ENCODE peak calls at places on chromosomes 5 and 9, in five cellular contexts. One of them, this sample, is unnamed.

GRCh38 chr9:112348257-112348992 is 15.0 kb upstream of the PTBP3 start:
- DNase-seq in aorta: peak; percentile 91
- DNase-seq in MM.1S: peak; percentile 87
- DNase-seq in spleen: peak; percentile 88
- DNase-seq in gastrocnemius medialis: peak; percentile 61
- DNase-seq in this sample: no peak

GRCh38 chr9:92312887-92313623 is 12.1 kb downstream of the NOL8 start:
- DNase-seq in aorta: no peak
- DNase-seq in MM.1S: no peak
- DNase-seq in spleen: no peak
- DNase-seq in gastrocnemius medialis: no peak
- DNase-seq in this sample: no peak

GRCh38 chr9:107090218-107090617 is 192.9 kb upstream of the RAD23B start:
- DNase-seq in aorta: no peak
- DNase-seq in MM.1S: no peak
- DNase-seq in spleen: no peak
- DNase-seq in gastrocnemius medialis: no peak
- DNase-seq in this sample: no peak

GRCh38 chr5:134314443-134314842 is 52.5 kb downstream of the CDKL3 start:
- DNase-seq in aorta: no peak
- DNase-seq in MM.1S: no peak
- DNase-seq in spleen: no peak
- DNase-seq in gastrocnemius medialis: no peak
- DNase-seq in this sample: no peak

GRCh38 chr5:101102506-101102905 is 199.4 kb upstream of the ST8SIA4 start:
- DNase-seq in aorta: no peak
- DNase-seq in MM.1S: no peak
- DNase-seq in spleen: no peak
- DNase-seq in gastrocnemius medialis: no peak
- DNase-seq in this sample: no peak

GRCh38 chr5:129048509-129048908 is 46.0 kb upstream of the ISOC1 start:
- DNase-seq in aorta: no peak
- DNase-seq in MM.1S: no peak
- DNase-seq in spleen: no peak
- DNase-seq in gastrocnemius medialis: no peak
- DNase-seq in this sample: no peak

GRCh38 chr5:151107738-151108520 is 27.1 kb upstream of the TNIP1 start:
- DNase-seq in aorta: peak; percentile 72
- DNase-seq in MM.1S: no peak
- DNase-seq in spleen: peak; percentile 41
- DNase-seq in gastrocnemius medialis: peak; percentile 55
- DNase-seq in this sample: no peak

GRCh38 chr5:124590686-124591085 is 155.8 kb downstream of the ZNF608 start:
- DNase-seq in aorta: no peak
- DNase-seq in MM.1S: no peak
- DNase-seq in spleen: no peak
- DNase-seq in gastrocnemius medialis: no peak
- DNase-seq in this sample: no peak

GRCh38 chr5:55438931-55439477 is 95.8 kb downstream of the PLPP1 start:
- DNase-seq in aorta: peak; percentile 55
- DNase-seq in MM.1S: no peak
- DNase-seq in spleen: no peak
- DNase-seq in gastrocnemius medialis: peak; percentile 68
- DNase-seq in this sample: no peak

GRCh38 chr9:2718001-2718697 is 839 bp downstream of the KCNV2 start:
- DNase-seq in aorta: no peak
- DNase-seq in MM.1S: no peak
- DNase-seq in spleen: peak; percentile 71
- DNase-seq in gastrocnemius medialis: no peak
- DNase-seq in this sample: peak; percentile 49

GRCh38 chr5:142540774-142541466 is 145.0 kb downstream of the FGF1 start:
- DNase-seq in aorta: no peak
- DNase-seq in MM.1S: no peak
- DNase-seq in spleen: no peak
- DNase-seq in gastrocnemius medialis: peak; percentile 66
- DNase-seq in this sample: no peak

GRCh38 chr5:24162343-24162742 is 482.4 kb downstream of the CDH10 start:
- DNase-seq in aorta: no peak
- DNase-seq in MM.1S: no peak
- DNase-seq in spleen: no peak
- DNase-seq in gastrocnemius medialis: no peak
- DNase-seq in this sample: no peak

GRCh38 chr9:35696520-35697215 is 6.9 kb upstream of the TPM2 start:
- DNase-seq in aorta: peak; percentile 63
- DNase-seq in MM.1S: peak; percentile 51
- DNase-seq in spleen: peak; percentile 84
- DNase-seq in gastrocnemius medialis: peak; percentile 62
- DNase-seq in this sample: no peak

DNA sequence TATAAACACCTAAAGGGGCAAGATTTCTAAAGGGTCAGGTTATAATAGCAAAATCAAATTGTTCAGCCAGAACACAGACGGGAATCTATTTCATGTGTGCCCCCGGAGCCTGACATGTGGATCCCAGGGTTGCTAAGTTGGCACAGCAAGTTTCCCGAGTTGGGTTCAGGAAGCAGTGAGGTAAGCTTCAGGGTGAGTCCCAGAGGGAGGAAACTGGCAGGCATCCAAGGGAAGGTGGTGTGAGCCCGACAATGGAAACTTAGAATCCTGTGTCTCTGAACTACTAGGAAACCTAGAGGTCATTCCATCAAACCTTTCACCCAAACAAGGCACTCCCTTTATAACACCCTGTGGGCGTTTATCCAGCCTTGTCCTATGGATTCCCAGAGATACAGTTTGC is 98.4 kb downstream of the ADRB2 start:
- DNase-seq in aorta: no peak
- DNase-seq in MM.1S: no peak
- DNase-seq in spleen: no peak
- DNase-seq in gastrocnemius medialis: no peak
- DNase-seq in this sample: peak; percentile 75
- H3K27ac ChIP-seq in aorta: no peak overlapping the region
- H3K27ac ChIP-seq in MM.1S: no peak overlapping the region
- H3K27ac ChIP-seq in spleen: no peak overlapping the region
- H3K27ac ChIP-seq in gastrocnemius medialis: no peak overlapping the region
- H3K27ac ChIP-seq in this sample: no peak overlapping the region

DNA sequence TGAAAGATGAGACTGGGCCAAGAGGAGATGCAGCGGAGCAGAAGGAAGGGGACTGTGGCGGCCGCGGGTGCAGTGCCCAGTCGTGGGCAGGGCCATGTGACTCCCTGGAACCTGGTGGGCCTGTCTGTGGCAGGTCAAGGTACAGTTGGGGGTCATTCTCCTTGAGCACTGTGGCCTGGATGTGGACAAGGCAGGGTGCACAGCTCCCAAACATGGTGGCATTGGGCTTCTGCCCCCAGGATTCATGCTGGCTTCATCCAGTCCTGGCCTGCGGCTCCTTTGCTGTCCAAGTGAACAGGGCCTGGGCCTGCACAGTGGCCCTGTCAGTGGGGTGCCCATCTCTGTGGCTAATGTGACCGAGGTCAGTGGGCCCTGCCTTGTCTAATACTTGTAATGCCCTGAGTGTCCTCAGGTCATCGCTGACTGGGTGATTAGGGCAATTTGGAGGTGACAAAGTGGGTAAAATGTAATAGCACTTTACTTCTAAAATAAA is 39.9 kb downstream of the CEP72 start:
- DNase-seq in aorta: peak; percentile 29
- DNase-seq in MM.1S: no peak
- DNase-seq in spleen: no peak
- DNase-seq in gastrocnemius medialis: no peak
- DNase-seq in this sample: no peak
- H3K36me3 ChIP-seq in aorta: no peaks in the 10 kb centered on the region
- H3K36me3 ChIP-seq in MM.1S: peaks cover 8% of the 10 kb centered on the region
- H3K36me3 ChIP-seq in spleen: no peaks in the 10 kb centered on the region
- H3K36me3 ChIP-seq in gastrocnemius medialis: no peaks in the 10 kb centered on the region
- H3K36me3 ChIP-seq in this sample: peaks cover 50% of the 10 kb centered on the region

DNA sequence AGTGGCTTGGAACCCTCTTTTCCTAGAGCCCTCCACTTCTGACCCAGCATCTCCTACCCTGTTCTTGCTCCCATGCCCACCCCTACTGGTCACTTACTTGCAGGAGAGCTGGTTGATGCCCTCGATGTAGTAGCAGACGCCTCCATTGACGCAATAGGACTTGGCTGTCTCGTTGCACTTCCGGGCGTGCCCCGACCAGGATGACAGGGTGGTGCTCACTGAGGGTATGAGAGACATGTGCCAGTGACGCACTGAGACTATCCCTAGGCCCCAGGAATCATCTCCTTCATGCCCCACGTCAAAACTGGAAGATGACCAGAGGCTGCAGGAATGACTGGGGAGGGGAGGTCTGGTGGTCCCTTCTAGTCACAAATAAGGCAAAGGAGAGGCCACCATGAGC is 76.0 kb downstream of the PSD2 start:
- DNase-seq in aorta: no peak
- DNase-seq in MM.1S: no peak
- DNase-seq in spleen: no peak
- DNase-seq in gastrocnemius medialis: no peak
- DNase-seq in this sample: no peak
- H3K27me3 ChIP-seq in aorta: no peaks in the 10 kb centered on the region
- H3K27me3 ChIP-seq in MM.1S: no peaks in the 10 kb centered on the region
- H3K27me3 ChIP-seq in spleen: no peaks in the 10 kb centered on the region
- H3K27me3 ChIP-seq in gastrocnemius medialis: no peaks in the 10 kb centered on the region
- H3K27me3 ChIP-seq in this sample: no peaks in the 10 kb centered on the region

GRCh38 chr9:98168153-98168780 is 24.2 kb downstream of the CORO2A start:
- DNase-seq in aorta: no peak
- DNase-seq in MM.1S: no peak
- DNase-seq in spleen: peak; percentile 25
- DNase-seq in gastrocnemius medialis: no peak
- DNase-seq in this sample: no peak
- H3K27ac ChIP-seq in aorta: no peak overlapping the region
- H3K27ac ChIP-seq in MM.1S: no peak overlapping the region
- H3K27ac ChIP-seq in spleen: peak overlapping the region; percentile 53
- H3K27ac ChIP-seq in gastrocnemius medialis: no peak overlapping the region
- H3K27ac ChIP-seq in this sample: peak overlapping the region; percentile 84

GRCh38 chr5:135339623-135340022 is 59.4 kb downstream of the MACROH2A1 start:
- DNase-seq in aorta: no peak
- DNase-seq in MM.1S: no peak
- DNase-seq in spleen: no peak
- DNase-seq in gastrocnemius medialis: no peak
- DNase-seq in this sample: peak; percentile 20

GRCh38 chr5:135333737-135334515 is 65.1 kb downstream of the MACROH2A1 start:
- DNase-seq in aorta: no peak
- DNase-seq in MM.1S: no peak
- DNase-seq in spleen: no peak
- DNase-seq in gastrocnemius medialis: no peak
- DNase-seq in this sample: no peak

GRCh38 chr5:135335031-135335828 is 63.8 kb downstream of the MACROH2A1 start:
- DNase-seq in aorta: no peak
- DNase-seq in MM.1S: no peak
- DNase-seq in spleen: no peak
- DNase-seq in gastrocnemius medialis: no peak
- DNase-seq in this sample: no peak

GRCh38 chr5:135339189-135339588 is 59.8 kb downstream of the MACROH2A1 start:
- DNase-seq in aorta: no peak
- DNase-seq in MM.1S: no peak
- DNase-seq in spleen: no peak
- DNase-seq in gastrocnemius medialis: no peak
- DNase-seq in this sample: peak; percentile 42

DNA sequence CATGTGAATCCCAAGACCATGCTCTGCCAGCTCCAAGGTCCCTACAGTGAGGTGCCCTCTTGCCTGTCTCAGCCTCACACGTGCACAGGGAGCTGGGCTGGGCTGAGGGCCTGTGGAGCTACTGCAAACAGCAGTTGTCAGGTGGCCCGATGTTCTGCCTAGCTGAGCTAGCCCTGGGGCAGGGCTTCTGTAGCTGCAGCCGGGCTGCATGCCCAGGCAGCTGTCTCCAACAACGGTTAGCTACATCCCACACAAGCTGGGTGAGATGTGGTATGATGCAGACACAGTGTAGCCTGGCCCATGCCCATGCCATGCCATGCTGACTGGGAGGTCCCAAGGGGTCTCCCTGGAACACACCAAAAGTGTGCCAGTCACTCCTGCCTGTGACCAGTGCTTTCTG is 62.0 kb downstream of the MACROH2A1 start:
- DNase-seq in aorta: no peak
- DNase-seq in MM.1S: no peak
- DNase-seq in spleen: peak; percentile 24
- DNase-seq in gastrocnemius medialis: no peak
- DNase-seq in this sample: no peak
- H3K36me3 ChIP-seq in aorta: no peaks in the 10 kb centered on the region
- H3K36me3 ChIP-seq in MM.1S: peaks cover 14% of the 10 kb centered on the region
- H3K36me3 ChIP-seq in spleen: peaks cover 5% of the 10 kb centered on the region
- H3K36me3 ChIP-seq in gastrocnemius medialis: no peaks in the 10 kb centered on the region
- H3K36me3 ChIP-seq in this sample: peaks cover 67% of the 10 kb centered on the region

DNA sequence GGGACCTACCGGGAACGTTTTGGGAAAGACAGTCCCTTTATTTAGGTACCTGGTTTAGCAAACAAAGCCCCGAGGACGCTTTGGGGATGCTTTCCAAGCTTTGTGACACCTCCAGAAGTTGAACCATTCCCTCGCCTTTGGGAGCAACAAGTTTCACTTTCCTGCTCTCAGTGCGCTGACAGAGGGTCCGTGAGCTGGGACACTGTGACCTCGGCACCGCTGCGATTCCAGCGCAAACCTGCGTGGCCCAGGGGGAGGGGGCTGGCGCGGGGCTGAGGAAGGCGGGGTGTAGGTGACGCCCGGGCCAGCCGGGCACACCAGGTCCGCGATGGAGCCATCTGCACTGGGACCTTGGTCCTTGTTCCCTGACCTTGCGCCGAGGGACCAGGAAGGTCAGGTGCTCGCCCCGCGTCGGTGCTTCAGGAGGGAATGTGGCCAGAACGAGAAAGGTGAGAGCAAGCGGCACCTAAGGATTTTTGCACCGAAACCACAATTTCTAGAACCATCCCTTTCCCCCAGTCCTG is 724 bp upstream of the NPR3 start:
- DNase-seq in aorta: peak; percentile 64
- DNase-seq in MM.1S: no peak
- DNase-seq in spleen: no peak
- DNase-seq in gastrocnemius medialis: no peak
- DNase-seq in this sample: peak; percentile 66
- H3K27me3 ChIP-seq in aorta: no peaks in the 10 kb centered on the region
- H3K27me3 ChIP-seq in MM.1S: no peaks in the 10 kb centered on the region
- H3K27me3 ChIP-seq in spleen: no peaks in the 10 kb centered on the region
- H3K27me3 ChIP-seq in gastrocnemius medialis: peaks cover 13% of the 10 kb centered on the region
- H3K27me3 ChIP-seq in this sample: peaks cover 26% of the 10 kb centered on the region

GRCh38 chr9:122463828-122464632 is 13.7 kb downstream of the OR1J1 start:
- DNase-seq in aorta: no peak
- DNase-seq in MM.1S: peak; percentile 81
- DNase-seq in spleen: no peak
- DNase-seq in gastrocnemius medialis: no peak
- DNase-seq in this sample: no peak

GRCh38 chr9:122468735-122469134 is 9.0 kb downstream of the OR1J1 start:
- DNase-seq in aorta: no peak
- DNase-seq in MM.1S: no peak
- DNase-seq in spleen: no peak
- DNase-seq in gastrocnemius medialis: no peak
- DNase-seq in this sample: no peak

GRCh38 chr9:122464633-122465567 is 12.8 kb downstream of the OR1J1 start:
- DNase-seq in aorta: peak; percentile 78
- DNase-seq in MM.1S: peak; percentile 89
- DNase-seq in spleen: peak; percentile 80
- DNase-seq in gastrocnemius medialis: peak; percentile 52
- DNase-seq in this sample: no peak
- H3K27ac ChIP-seq in aorta: no peak overlapping the region
- H3K27ac ChIP-seq in MM.1S: peak overlapping the region; percentile 55
- H3K27ac ChIP-seq in spleen: peak overlapping the region; percentile 76
- H3K27ac ChIP-seq in gastrocnemius medialis: no peak overlapping the region
- H3K27ac ChIP-seq in this sample: no peak overlapping the region

GRCh38 chr5:1510631-1511030 is 13.1 kb downstream of the LPCAT1 start:
- DNase-seq in aorta: peak; percentile 40
- DNase-seq in MM.1S: no peak
- DNase-seq in spleen: peak; percentile 76
- DNase-seq in gastrocnemius medialis: peak; percentile 4
- DNase-seq in this sample: peak; percentile 77
- H3K36me3 ChIP-seq in aorta: no peaks in the 10 kb centered on the region
- H3K36me3 ChIP-seq in MM.1S: peaks cover 6% of the 10 kb centered on the region
- H3K36me3 ChIP-seq in spleen: no peaks in the 10 kb centered on the region
- H3K36me3 ChIP-seq in gastrocnemius medialis: no peaks in the 10 kb centered on the region
- H3K36me3 ChIP-seq in this sample: peaks cover 45% of the 10 kb centered on the region

This sample was measured in RWPE2.